ENCODE peak calls at places on chromosomes 2 and 18, in six cellular contexts. One of them, this sample, is unnamed.
A peak's percentile ranks its signal among the peaks of the same experiment; 100 is the strongest.

GRCh38 chr2:73418343-73418742 is 32.7 kb downstream of the ALMS1 start:
- DNase-seq in putamen: peak; percentile 23
- DNase-seq in HEK293T: no peak
- DNase-seq in GM19239: no peak
- DNase-seq in AG04450: peak; percentile 65
- DNase-seq in C1 segment of cervical spinal cord: peak; percentile 2
- DNase-seq in this sample: no peak

GRCh38 chr2:223758131-223758840 is 79.1 kb downstream of the AP1S3 start:
- DNase-seq in putamen: no peak
- DNase-seq in HEK293T: no peak
- DNase-seq in GM19239: no peak
- DNase-seq in AG04450: no peak
- DNase-seq in C1 segment of cervical spinal cord: no peak
- DNase-seq in this sample: no peak

GRCh38 chr18:48028081-48028480 is 97.6 kb upstream of the SMAD2 start:
- DNase-seq in putamen: no peak
- DNase-seq in HEK293T: no peak
- DNase-seq in GM19239: no peak
- DNase-seq in AG04450: no peak
- DNase-seq in C1 segment of cervical spinal cord: no peak
- DNase-seq in this sample: no peak

GRCh38 chr2:64348386-64349142 is 105.4 kb upstream of the LGALSL start:
- DNase-seq in putamen: no peak
- DNase-seq in HEK293T: no peak
- DNase-seq in GM19239: no peak
- DNase-seq in AG04450: no peak
- DNase-seq in C1 segment of cervical spinal cord: no peak
- DNase-seq in this sample: no peak

GRCh38 chr2:62197609-62198236 is 1.8 kb downstream of the B3GNT2 start:
- DNase-seq in putamen: no peak
- DNase-seq in HEK293T: peak; percentile 34
- DNase-seq in GM19239: no peak
- DNase-seq in AG04450: no peak
- DNase-seq in C1 segment of cervical spinal cord: peak; percentile 23
- DNase-seq in this sample: no peak

GRCh38 chr2:98637401-98638144 is 29.2 kb downstream of the UNC50 start:
- DNase-seq in putamen: no peak
- DNase-seq in HEK293T: no peak
- DNase-seq in GM19239: no peak
- DNase-seq in AG04450: no peak
- DNase-seq in C1 segment of cervical spinal cord: no peak
- DNase-seq in this sample: no peak

GRCh38 chr18:6370410-6370809 is 44.3 kb downstream of the L3MBTL4 start:
- DNase-seq in putamen: no peak
- DNase-seq in HEK293T: peak; percentile 13
- DNase-seq in GM19239: no peak
- DNase-seq in AG04450: no peak
- DNase-seq in C1 segment of cervical spinal cord: no peak
- DNase-seq in this sample: no peak

GRCh38 chr2:25041307-25041927 is 459 bp upstream of the EFR3B start:
- DNase-seq in putamen: no peak
- DNase-seq in HEK293T: peak; percentile 67
- DNase-seq in GM19239: no peak
- DNase-seq in AG04450: no peak
- DNase-seq in C1 segment of cervical spinal cord: no peak
- DNase-seq in this sample: no peak

GRCh38 chr2:167190053-167190452 is 301.8 kb downstream of the XIRP2 start:
- DNase-seq in putamen: no peak
- DNase-seq in HEK293T: no peak
- DNase-seq in GM19239: no peak
- DNase-seq in AG04450: no peak
- DNase-seq in C1 segment of cervical spinal cord: no peak
- DNase-seq in this sample: no peak

GRCh38 chr18:57446322-57446721 is 11.1 kb downstream of the ONECUT2 start:
- DNase-seq in putamen: no peak
- DNase-seq in HEK293T: no peak
- DNase-seq in GM19239: no peak
- DNase-seq in AG04450: no peak
- DNase-seq in C1 segment of cervical spinal cord: no peak
- DNase-seq in this sample: no peak

GRCh38 chr2:149692837-149693518 is 105.4 kb upstream of the MMADHC start:
- DNase-seq in putamen: no peak
- DNase-seq in HEK293T: no peak
- DNase-seq in GM19239: no peak
- DNase-seq in AG04450: no peak
- DNase-seq in C1 segment of cervical spinal cord: no peak
- DNase-seq in this sample: peak; percentile 35

GRCh38 chr2:40511661-40512213 is 59.8 kb upstream of the SLC8A1 start:
- DNase-seq in putamen: no peak
- DNase-seq in HEK293T: no peak
- DNase-seq in GM19239: no peak
- DNase-seq in AG04450: peak; percentile 49
- DNase-seq in C1 segment of cervical spinal cord: no peak
- DNase-seq in this sample: peak; percentile 27

GRCh38 chr2:218229851-218230250 is 12.9 kb downstream of the ARPC2 start:
- DNase-seq in putamen: no peak
- DNase-seq in HEK293T: no peak
- DNase-seq in GM19239: no peak
- DNase-seq in AG04450: no peak
- DNase-seq in C1 segment of cervical spinal cord: no peak
- DNase-seq in this sample: no peak

GRCh38 chr2:224892574-224893204 is 149.6 kb downstream of the DOCK10 start:
- DNase-seq in putamen: no peak
- DNase-seq in HEK293T: no peak
- DNase-seq in GM19239: no peak
- DNase-seq in AG04450: no peak
- DNase-seq in C1 segment of cervical spinal cord: no peak
- DNase-seq in this sample: no peak

This sample was measured in HS-27A.